ENCODE peak calls at places on chromosomes 12 and 14, in five cellular contexts. One of them, this sample, is unnamed.

GRCh38 chr12:98714426-98714825 is 69.3 kb downstream of the APAF1 start:
- DNase-seq in pancreas: no peak
- DNase-seq in tibial artery: no peak
- DNase-seq in body of pancreas: no peak
- DNase-seq in fibroblast of lung: no peak
- DNase-seq in this sample: no peak

GRCh38 chr14:80213602-80214001 is 2.3 kb upstream of the DIO2 start:
- DNase-seq in tibial artery: no peak
- DNase-seq in body of pancreas: peak
- DNase-seq in pancreas: peak
- DNase-seq in fibroblast of lung: peak
- DNase-seq in this sample: no peak

GRCh38 chr12:238116-238515 is 24.2 kb upstream of the SLC6A12 start:
- DNase-seq in body of pancreas: no peak
- DNase-seq in fibroblast of lung: no peak
- DNase-seq in tibial artery: no peak
- DNase-seq in pancreas: no peak
- DNase-seq in this sample: peak

GRCh38 chr12:25785164-25785563 is 173.3 kb upstream of the RASSF8 start:
- DNase-seq in fibroblast of lung: no peak
- DNase-seq in tibial artery: no peak
- DNase-seq in body of pancreas: no peak
- DNase-seq in pancreas: no peak
- DNase-seq in this sample: no peak

GRCh38 chr12:47844264-47845020 is 24.7 kb upstream of the HDAC7 start:
- DNase-seq in body of pancreas: no peak
- DNase-seq in pancreas: no peak
- DNase-seq in tibial artery: peak
- DNase-seq in fibroblast of lung: peak
- DNase-seq in this sample: no peak

GRCh38 chr14:23186913-23187654 is 3.6 kb upstream of the SLC7A8 start:
- DNase-seq in body of pancreas: peak
- DNase-seq in fibroblast of lung: peak
- DNase-seq in tibial artery: no peak
- DNase-seq in pancreas: peak
- DNase-seq in this sample: no peak

GRCh38 chr12:53279283-53279869 is 11.3 kb downstream of the ESPL1 start:
- DNase-seq in tibial artery: no peak
- DNase-seq in body of pancreas: no peak
- DNase-seq in fibroblast of lung: no peak
- DNase-seq in pancreas: no peak
- DNase-seq in this sample: no peak

GRCh38 chr14:102772781-102773570 is 4.3 kb upstream of the TRAF3 start:
- DNase-seq in pancreas: no peak
- DNase-seq in body of pancreas: no peak
- DNase-seq in fibroblast of lung: peak
- DNase-seq in tibial artery: no peak
- DNase-seq in this sample: no peak

GRCh38 chr12:57143454-57143853 is 4.0 kb downstream of the LRP1-AS start:
- DNase-seq in body of pancreas: no peak
- DNase-seq in fibroblast of lung: no peak
- DNase-seq in pancreas: no peak
- DNase-seq in tibial artery: no peak
- DNase-seq in this sample: no peak

GRCh38 chr12:20040194-20040593 is 328.1 kb upstream of the PDE3A start:
- DNase-seq in tibial artery: no peak
- DNase-seq in body of pancreas: no peak
- DNase-seq in pancreas: no peak
- DNase-seq in fibroblast of lung: no peak
- DNase-seq in this sample: no peak

GRCh38 chr14:52325126-52325525 is 11.0 kb downstream of the PTGER2 start:
- DNase-seq in pancreas: no peak
- DNase-seq in tibial artery: no peak
- DNase-seq in body of pancreas: no peak
- DNase-seq in fibroblast of lung: no peak
- DNase-seq in this sample: no peak

GRCh38 chr14:63573579-63573978 is 30.4 kb upstream of the PPP2R5E start:
- DNase-seq in body of pancreas: no peak
- DNase-seq in pancreas: no peak
- DNase-seq in tibial artery: no peak
- DNase-seq in fibroblast of lung: no peak
- DNase-seq in this sample: no peak

GRCh38 chr12:46373303-46374182 is 970 bp upstream of the SLC38A2 start:
- DNase-seq in tibial artery: peak
- DNase-seq in body of pancreas: peak
- DNase-seq in pancreas: peak
- DNase-seq in fibroblast of lung: peak
- DNase-seq in this sample: peak

GRCh38 chr14:74281069-74281468 is 21.7 kb downstream of the ABCD4 start:
- DNase-seq in pancreas: no peak
- DNase-seq in tibial artery: no peak
- DNase-seq in fibroblast of lung: no peak
- DNase-seq in body of pancreas: no peak
- DNase-seq in this sample: no peak

GRCh38 chr12:22527999-22528398 is 16.3 kb downstream of the C2CD5 start:
- DNase-seq in tibial artery: no peak
- DNase-seq in pancreas: no peak
- DNase-seq in body of pancreas: no peak
- DNase-seq in fibroblast of lung: peak
- DNase-seq in this sample: no peak

GRCh38 chr12:105228494-105228893 is 7.5 kb downstream of the APPL2 start:
- DNase-seq in body of pancreas: no peak
- DNase-seq in pancreas: no peak
- DNase-seq in tibial artery: no peak
- DNase-seq in fibroblast of lung: peak
- DNase-seq in this sample: no peak

GRCh38 chr12:110282956-110283817 is 2.1 kb downstream of the ATP2A2 start:
- DNase-seq in pancreas: no peak
- DNase-seq in tibial artery: no peak
- DNase-seq in fibroblast of lung: no peak
- DNase-seq in body of pancreas: no peak
- DNase-seq in this sample: no peak

GRCh38 chr12:133129368-133130037 is 571 bp downstream of the ZNF891 start:
- DNase-seq in tibial artery: no peak
- DNase-seq in fibroblast of lung: peak
- DNase-seq in body of pancreas: no peak
- DNase-seq in pancreas: no peak
- DNase-seq in this sample: no peak

GRCh38 chr14:28308727-28309126 is 457.9 kb upstream of the FOXG1 start:
- DNase-seq in body of pancreas: no peak
- DNase-seq in tibial artery: no peak
- DNase-seq in fibroblast of lung: peak
- DNase-seq in pancreas: no peak
- DNase-seq in this sample: no peak

GRCh38 chr14:101058571-101058970 is 155.0 kb upstream of the RTL1 start:
- DNase-seq in body of pancreas: no peak
- DNase-seq in tibial artery: no peak
- DNase-seq in fibroblast of lung: peak
- DNase-seq in pancreas: no peak
- DNase-seq in this sample: no peak

GRCh38 chr12:114888458-114888857 is 204.5 kb upstream of the TBX3 start:
- DNase-seq in pancreas: no peak
- DNase-seq in fibroblast of lung: peak
- DNase-seq in tibial artery: no peak
- DNase-seq in body of pancreas: no peak
- DNase-seq in this sample: no peak

GRCh38 chr12:101697930-101698781 is 716 bp downstream of the CHPT1 start:
- DNase-seq in pancreas: peak
- DNase-seq in tibial artery: peak
- DNase-seq in fibroblast of lung: peak
- DNase-seq in body of pancreas: peak
- DNase-seq in this sample: no peak

GRCh38 chr12:91951571-91951970 is 194.1 kb downstream of the BTG1 start:
- DNase-seq in tibial artery: no peak
- DNase-seq in fibroblast of lung: no peak
- DNase-seq in body of pancreas: no peak
- DNase-seq in pancreas: no peak
- DNase-seq in this sample: no peak

GRCh38 chr12:46938071-46938678 is 112.4 kb upstream of the SLC38A4 start:
- DNase-seq in pancreas: no peak
- DNase-seq in tibial artery: no peak
- DNase-seq in fibroblast of lung: no peak
- DNase-seq in body of pancreas: no peak
- DNase-seq in this sample: no peak

GRCh38 chr12:45928309-45928708 is 62.1 kb downstream of the SCAF11 start:
- DNase-seq in body of pancreas: no peak
- DNase-seq in tibial artery: no peak
- DNase-seq in pancreas: no peak
- DNase-seq in fibroblast of lung: no peak
- DNase-seq in this sample: no peak

GRCh38 chr14:90276627-90277367 is 20.4 kb downstream of the PSMC1 start:
- DNase-seq in tibial artery: no peak
- DNase-seq in fibroblast of lung: no peak
- DNase-seq in pancreas: no peak
- DNase-seq in body of pancreas: no peak
- DNase-seq in this sample: no peak

GRCh38 chr12:98403385-98403784 is 112.0 kb upstream of the TMPO start:
- DNase-seq in fibroblast of lung: no peak
- DNase-seq in pancreas: no peak
- DNase-seq in tibial artery: no peak
- DNase-seq in body of pancreas: no peak
- DNase-seq in this sample: no peak

GRCh38 chr14:25037032-25037431 is 12.9 kb downstream of the STXBP6 start:
- DNase-seq in pancreas: no peak
- DNase-seq in body of pancreas: no peak
- DNase-seq in tibial artery: no peak
- DNase-seq in fibroblast of lung: no peak
- DNase-seq in this sample: no peak
- TF ChIP-seq CTCF in pancreas: no peak
- TF ChIP-seq CTCF in body of pancreas: no peak
- TF ChIP-seq CTCF in tibial artery: no peak
- TF ChIP-seq CTCF in fibroblast of lung: no peak
- TF ChIP-seq CTCF in this sample: no peak

GRCh38 chr14:58826845-58827686 is 189.3 kb downstream of the DACT1 start:
- DNase-seq in tibial artery: no peak
- DNase-seq in body of pancreas: no peak
- DNase-seq in fibroblast of lung: no peak
- DNase-seq in pancreas: no peak
- DNase-seq in this sample: no peak
- TF ChIP-seq CTCF in tibial artery: no peak
- TF ChIP-seq CTCF in body of pancreas: peak
- TF ChIP-seq CTCF in fibroblast of lung: peak
- TF ChIP-seq CTCF in pancreas: no peak
- TF ChIP-seq CTCF in this sample: peak

DNA sequence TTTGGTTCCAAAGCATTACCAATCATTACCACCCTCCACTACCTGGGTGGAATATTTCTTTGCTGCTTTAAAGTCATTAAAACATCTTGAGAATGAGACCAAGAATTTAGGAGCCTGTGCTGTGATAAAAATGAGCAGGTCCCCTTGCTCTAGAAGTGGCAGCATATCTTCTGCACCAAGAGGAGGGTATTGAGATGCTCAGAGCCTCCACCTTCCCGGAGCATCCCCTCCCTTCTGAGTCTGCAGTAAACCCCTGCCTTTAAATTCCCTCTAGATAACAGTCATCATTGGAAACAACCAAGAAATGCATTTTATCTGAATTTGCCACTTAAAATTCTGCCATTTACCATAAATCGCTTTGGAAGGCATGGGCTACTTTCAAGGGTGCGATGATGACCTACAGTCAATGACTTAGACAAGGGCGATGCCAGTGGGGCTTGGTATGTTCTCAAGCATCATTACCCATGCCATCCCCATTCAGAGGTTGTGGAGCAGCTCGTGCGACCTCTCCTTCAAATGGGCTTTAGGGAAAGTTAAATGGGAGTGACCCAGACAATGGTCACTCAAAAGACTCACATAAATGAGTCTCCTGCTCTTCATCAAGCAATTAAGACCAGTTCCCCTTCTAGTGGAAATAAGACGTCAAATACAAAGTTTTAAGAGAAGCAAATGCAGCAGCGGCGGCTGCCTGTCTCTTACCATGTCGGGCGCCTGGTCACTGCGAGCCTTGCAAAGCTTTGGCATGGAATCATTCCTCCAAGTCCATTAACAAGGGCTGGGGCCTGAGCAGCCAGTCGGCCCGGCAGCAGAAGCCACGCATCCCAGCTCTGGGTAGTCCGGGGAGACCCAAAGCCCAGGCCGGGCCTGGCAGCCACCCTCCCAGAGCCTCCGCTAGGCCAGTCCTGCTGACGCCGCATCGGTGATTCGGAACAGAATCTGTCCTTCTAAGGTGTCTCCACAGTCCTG is 334.5 kb downstream of the TMEM121 start:
- DNase-seq in fibroblast of lung: no peak
- DNase-seq in pancreas: no peak
- DNase-seq in tibial artery: no peak
- DNase-seq in body of pancreas: peak
- DNase-seq in this sample: peak
- TF ChIP-seq CTCF in fibroblast of lung: no peak
- TF ChIP-seq CTCF in pancreas: no peak
- TF ChIP-seq CTCF in tibial artery: no peak
- TF ChIP-seq CTCF in body of pancreas: no peak
- TF ChIP-seq CTCF in this sample: no peak

GRCh38 chr14:96056509-96057422 is 17.6 kb downstream of the C14orf132 start:
- DNase-seq in body of pancreas: no peak
- DNase-seq in fibroblast of lung: no peak
- DNase-seq in tibial artery: peak
- DNase-seq in pancreas: no peak
- DNase-seq in this sample: no peak
- TF ChIP-seq CTCF in body of pancreas: peak
- TF ChIP-seq CTCF in fibroblast of lung: no peak
- TF ChIP-seq CTCF in tibial artery: no peak
- TF ChIP-seq CTCF in pancreas: no peak
- TF ChIP-seq CTCF in this sample: no peak

GRCh38 chr12:121405211-121405610 is 5.3 kb downstream of the RNF34 start:
- DNase-seq in tibial artery: no peak
- DNase-seq in fibroblast of lung: no peak
- DNase-seq in pancreas: no peak
- DNase-seq in body of pancreas: no peak
- DNase-seq in this sample: no peak

GRCh38 chr12:121400332-121401139 is 618 bp downstream of the RNF34 start:
- DNase-seq in tibial artery: peak
- DNase-seq in fibroblast of lung: peak
- DNase-seq in body of pancreas: peak
- DNase-seq in pancreas: peak
- DNase-seq in this sample: peak

GRCh38 chr12:121399391-121400331 is at the start of gene RNF34:
- DNase-seq in tibial artery: peak
- DNase-seq in pancreas: peak
- DNase-seq in body of pancreas: peak
- DNase-seq in fibroblast of lung: peak
- DNase-seq in this sample: peak

GRCh38 chr12:121403721-121404120 is 3.8 kb downstream of the RNF34 start:
- DNase-seq in fibroblast of lung: no peak
- DNase-seq in pancreas: no peak
- DNase-seq in body of pancreas: no peak
- DNase-seq in tibial artery: no peak
- DNase-seq in this sample: no peak

GRCh38 chr12:121404734-121405133 is 4.8 kb downstream of the RNF34 start:
- DNase-seq in tibial artery: no peak
- DNase-seq in body of pancreas: peak
- DNase-seq in pancreas: peak
- DNase-seq in fibroblast of lung: peak
- DNase-seq in this sample: no peak
- TF ChIP-seq CTCF in tibial artery: no peak
- TF ChIP-seq CTCF in body of pancreas: no peak
- TF ChIP-seq CTCF in pancreas: no peak
- TF ChIP-seq CTCF in fibroblast of lung: no peak
- TF ChIP-seq CTCF in this sample: no peak